ENCODE peak calls at places on chromosomes 13 and 19, in six cellular contexts. S is Peyer's patch; H is mucosa of gallbladder; B is T1000; C is stimulated activated naive CD8-positive, alpha-beta T cell treated with anti-CD3 and anti-CD28 coated beads, Interleukin-15, Interleukin-2, amounts not matched to agents 100 U/mL and 50 U/mL, for 24 hours; Q is kidney tubule cell. F is an unnamed sample.

GRCh38 chr13:35208587-35208986 is 266.5 kb downstream of the NBEA start:
- DNase-seq in S (no peak), H (no peak), B (no peak), C (no peak), Q (no peak), F (no peak)

GRCh38 chr13:51668580-51669195 is 84.4 kb downstream of the WDFY2 start:
- DNase-seq in S (no peak), H (no peak), B (no peak), C (no peak), Q (no peak), F (no peak)

GRCh38 chr13:113639661-113640262 is 18.2 kb downstream of the ATP4B start:
- DNase-seq in S (peak), H (no peak), B (no peak), C (peak), Q (no peak), F (no peak)

GRCh38 chr13:89822467-89822866 is 1525.0 kb upstream of the MIR17HG start:
- DNase-seq in S (no peak), H (no peak), B (no peak), C (no peak), Q (no peak), F (no peak)

GRCh38 chr19:27679905-27680304 is 1533.0 kb downstream of the UQCRFS1 start:
- DNase-seq in S (no peak), H (no peak), B (no peak), C (no peak), Q (no peak), F (no peak)

GRCh38 chr19:16382775-16383543 is 58.3 kb downstream of the KLF2 start:
- DNase-seq in S (peak), H (peak), B (peak), C (peak), Q (peak), F (peak)

GRCh38 chr19:38228005-38228377 is 4.0 kb upstream of the DPF1 start:
- DNase-seq in S (no peak), H (no peak), B (no peak), C (no peak), Q (no peak), F (no peak)

GRCh38 chr13:40189885-40190655 is 476.4 kb downstream of the FOXO1 start:
- DNase-seq in S (no peak), H (no peak), B (no peak), C (no peak), Q (no peak), F (no peak)

GRCh38 chr19:32649751-32650150 is 25.2 kb downstream of the ANKRD27 start:
- DNase-seq in S (no peak), H (no peak), B (no peak), C (no peak), Q (no peak), F (no peak)

F was measured in NCI-H1694.